ENCODE peak calls at places on chromosome 10, in seven cellular contexts. A is mesothelial cell of epicardium, E is H9, C is colonic mucosa, Z is astrocyte of the spinal cord, K is hepatocyte, D is neural crest cell. W is an unnamed sample.

GRCh38 chr10:13348216-13349017 is at the start of gene SEPHS1:
- DNase-seq in A (peak), E (peak), C (peak), Z (peak), K (peak), D (peak), W (no peak)

GRCh38 chr10:60798870-60799269 is 20.6 kb downstream of the CDK1 start:
- DNase-seq in A (no peak), E (no peak), C (no peak), Z (no peak), K (no peak), D (no peak), W (no peak)

GRCh38 chr10:97914837-97915211 is 65.2 kb downstream of the GOLGA7B start:
- DNase-seq in A (peak), E (peak), C (peak), Z (peak), K (peak), D (peak), W (no peak)

GRCh38 chr10:89921422-89921821 is 220.0 kb downstream of the KIF20B start:
- DNase-seq in A (no peak), E (no peak), C (no peak), Z (peak), K (no peak), D (no peak), W (no peak)

GRCh38 chr10:86393401-86393800 is 26.8 kb upstream of the GRID1 start:
- DNase-seq in A (no peak), E (no peak), C (no peak), Z (no peak), K (no peak), D (no peak), W (no peak)

GRCh38 chr10:101263146-101263837 is 34.0 kb upstream of the LBX1 start:
- DNase-seq in A (no peak), E (no peak), C (no peak), Z (no peak), K (no peak), D (no peak), W (no peak)

GRCh38 chr10:30816144-30816811 is 186.7 kb upstream of the LYZL2 start:
- DNase-seq in A (no peak), E (no peak), C (no peak), Z (no peak), K (no peak), D (no peak), W (no peak)

GRCh38 chr10:130987401-130987800 is 324.1 kb downstream of the TCERG1L start:
- DNase-seq in A (no peak), E (no peak), C (no peak), Z (no peak), K (no peak), D (no peak), W (no peak)

GRCh38 chr10:86938260-86938659 is 19.2 kb downstream of the MMRN2 start:
- DNase-seq in A (no peak), E (no peak), C (peak), Z (no peak), K (no peak), D (no peak), W (no peak)

GRCh38 chr10:48993627-48994026 is 54.0 kb upstream of the LRRC18 start:
- DNase-seq in A (no peak), E (no peak), C (no peak), Z (no peak), K (no peak), D (no peak), W (no peak)

GRCh38 chr10:43218951-43219837 is 47.7 kb downstream of the RASGEF1A start:
- DNase-seq in A (no peak), E (no peak), C (no peak), Z (no peak), K (no peak), D (no peak), W (no peak)

GRCh38 chr10:88472540-88472939 is 110.6 kb downstream of the RNLS start:
- DNase-seq in A (no peak), E (no peak), C (no peak), Z (no peak), K (no peak), D (no peak), W (no peak)

GRCh38 chr10:47312663-47312995 is 9.6 kb upstream of the GDF2 start:
- DNase-seq in A (no peak), E (no peak), C (no peak), Z (no peak), K (no peak), D (no peak), W (no peak)

GRCh38 chr10:120586471-120586872 is 129.4 kb downstream of the PLPP4 start:
- DNase-seq in A (no peak), E (no peak), C (no peak), Z (peak), K (no peak), D (no peak), W (peak)

GRCh38 chr10:15433850-15434537 is 62.9 kb upstream of the FAM171A1 start:
- DNase-seq in A (no peak), E (no peak), C (peak), Z (peak), K (peak), D (peak), W (no peak)

GRCh38 chr10:116873134-116873533 is 23.8 kb downstream of the ENO4 start:
- DNase-seq in A (no peak), E (no peak), C (no peak), Z (no peak), K (no peak), D (no peak), W (no peak)

GRCh38 chr10:77165445-77166316 is 471.9 kb downstream of the KCNMA1 start:
- DNase-seq in A (no peak), E (peak), C (peak), Z (peak), K (peak), D (peak), W (no peak)

GRCh38 chr10:60425392-60426110 is 35.9 kb upstream of the ANK3 start:
- DNase-seq in A (no peak), E (no peak), C (no peak), Z (peak), K (no peak), D (no peak), W (no peak)

GRCh38 chr10:119896061-119896655 is 3.6 kb downstream of the SEC23IP start:
- DNase-seq in A (no peak), E (no peak), C (peak), Z (peak), K (peak), D (no peak), W (no peak)

GRCh38 chr10:69364232-69364631 is 52.5 kb downstream of the TACR2 start:
- DNase-seq in A (no peak), E (no peak), C (no peak), Z (no peak), K (no peak), D (no peak), W (no peak)
- TF ChIP-seq CTCF in A (no peak), E (peak), C (no peak), Z (peak), K (no peak), D (no peak), W (no peak)

DNA sequence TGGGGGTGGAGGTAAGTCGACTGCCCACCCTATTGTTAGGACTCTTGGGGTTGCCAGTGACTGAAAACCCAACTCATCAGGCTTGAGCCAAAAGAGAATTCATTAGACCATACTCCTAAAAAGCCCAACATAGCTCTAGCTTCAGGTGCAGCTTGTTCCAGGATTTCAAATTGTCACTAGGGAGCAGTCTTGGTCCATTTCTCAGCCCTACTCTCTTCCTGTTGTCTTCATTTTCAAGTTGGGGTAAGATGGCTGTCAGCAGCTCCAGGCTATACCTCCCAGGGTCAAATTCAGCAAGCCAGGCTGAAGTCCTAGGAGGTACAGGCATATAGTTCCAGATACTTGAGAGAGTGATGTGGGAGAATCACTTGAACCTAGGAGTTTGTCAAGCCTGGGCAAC is 14.9 kb upstream of the COL13A1 start:
- DNase-seq in A (no peak), E (no peak), C (no peak), Z (peak), K (no peak), D (no peak), W (no peak)
- TF ChIP-seq CTCF in A (no peak), E (peak), C (no peak), Z (peak), K (peak), D (peak), W (peak)

GRCh38 chr10:112446855-112447691 is at the start of the genes VTI1A and ZDHHC6:
- DNase-seq in A (peak), E (peak), C (peak), Z (peak), K (peak), D (peak), W (no peak)
- TF ChIP-seq CTCF in A (no peak), E (no peak), C (no peak), Z (peak), K (peak), D (no peak), W (peak)

GRCh38 chr10:44757551-44758205 is 153.5 kb upstream of the TMEM72 start:
- DNase-seq in A (no peak), E (no peak), C (no peak), Z (no peak), K (no peak), D (no peak), W (no peak)
- TF ChIP-seq CTCF in A (no peak), E (no peak), C (no peak), Z (no peak), K (no peak), D (no peak), W (no peak)

GRCh38 chr10:57849726-57850357 is 417.9 kb downstream of the IPMK start:
- DNase-seq in A (no peak), E (no peak), C (no peak), Z (peak), K (peak), D (no peak), W (no peak)
- TF ChIP-seq CTCF in A (peak), E (peak), C (no peak), Z (peak), K (peak), D (peak), W (peak)

DNA sequence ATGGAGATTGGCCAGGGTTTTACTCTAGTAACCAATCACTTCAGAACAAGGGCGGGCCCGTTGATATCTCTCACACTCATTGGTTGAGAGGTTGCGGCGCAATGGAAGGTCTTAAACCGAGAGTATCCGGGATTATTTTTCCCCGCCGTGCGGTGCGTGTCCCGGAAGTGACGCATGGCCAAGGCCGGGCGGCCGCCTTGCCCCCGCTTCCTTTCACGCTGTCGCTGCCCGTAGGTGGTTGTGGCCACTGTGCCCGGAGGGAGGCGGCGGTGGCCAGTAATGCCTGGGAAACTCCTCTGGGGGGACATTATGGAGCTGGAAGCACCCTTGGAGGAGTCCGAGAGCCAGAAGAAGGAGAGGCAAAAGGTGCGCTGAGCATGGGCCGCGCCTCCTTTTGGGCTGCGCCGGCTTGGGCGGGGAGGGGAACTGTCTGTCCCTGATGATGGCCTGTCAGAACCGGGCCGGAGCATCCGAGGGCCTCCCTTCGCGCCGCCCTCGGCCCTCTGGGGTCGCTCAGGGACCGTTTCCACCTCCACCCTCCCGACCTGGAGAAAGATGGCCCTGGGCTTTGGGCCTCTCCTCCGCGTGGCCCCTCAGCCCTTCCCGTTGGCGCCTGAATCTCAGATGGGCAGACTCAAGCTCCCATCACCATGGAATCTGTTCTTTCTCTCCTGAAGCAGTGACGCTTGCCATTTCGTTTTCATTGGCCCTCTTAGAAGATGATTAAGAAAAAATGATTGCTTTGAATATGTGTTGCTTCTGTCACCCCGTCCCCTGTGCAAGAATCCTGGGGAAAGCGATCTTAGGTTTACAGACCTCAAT is at the start of gene DDX50:
- DNase-seq in A (peak), E (peak), C (peak), Z (peak), K (peak), D (peak), W (peak)
- TF ChIP-seq CTCF in A (peak), E (peak), C (no peak), Z (no peak), K (no peak), D (peak), W (no peak)

GRCh38 chr10:124536496-124537050 is 75.0 kb downstream of the LHPP start:
- DNase-seq in A (no peak), E (no peak), C (no peak), Z (no peak), K (no peak), D (no peak), W (no peak)
- TF ChIP-seq CTCF in A (no peak), E (no peak), C (no peak), Z (no peak), K (no peak), D (no peak), W (no peak)

GRCh38 chr10:29634764-29635625 is at the start of gene SVIL:
- DNase-seq in A (no peak), E (peak), C (peak), Z (peak), K (peak), D (no peak), W (no peak)
- TF ChIP-seq CTCF in A (no peak), E (peak), C (no peak), Z (no peak), K (peak), D (peak), W (no peak)

DNA sequence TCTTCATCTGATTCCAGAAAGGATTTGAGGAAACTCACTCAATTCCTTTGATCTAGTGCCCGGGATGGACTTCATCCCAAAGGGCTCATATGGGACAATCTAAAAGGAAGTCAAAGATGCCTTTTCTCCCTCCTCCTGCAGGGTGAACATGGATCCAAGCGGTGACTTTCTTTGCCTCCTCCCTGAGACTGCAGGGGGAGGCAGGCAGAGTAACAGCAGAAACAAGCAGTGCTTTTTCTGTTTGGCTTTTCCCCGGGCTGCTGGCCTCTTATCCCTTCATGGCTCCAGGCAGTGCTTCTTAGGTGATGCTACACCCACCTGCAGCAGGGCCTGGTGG is 10.0 kb upstream of the DNMBP start:
- DNase-seq in A (no peak), E (peak), C (no peak), Z (no peak), K (peak), D (no peak), W (no peak)
- TF ChIP-seq CTCF in A (no peak), E (peak), C (no peak), Z (peak), K (no peak), D (peak), W (peak)